ENCODE peak calls at places on chromosomes 11 and 22, in seven cellular contexts. Y is Calu3; S is WERI-Rb-1; V is stimulated activated CD4-positive, alpha-beta T cell treated with anti-CD3 and anti-CD28 coated beads, Interleukin-2, amount 100 ng/mL, for 48 hours; J is heart right ventricle; R is KG1; Q is glomerular endothelial cell. F is an unnamed sample.

GRCh38 chr22:50731811-50732624 is 6.0 kb upstream of the ACR start:
- DNase-seq in Y (peak), S (peak), V (peak), J (peak), R (no peak), Q (no peak), F (no peak)

GRCh38 chr22:30753701-30754100 is 59.0 kb downstream of the OSBP2 start:
- DNase-seq in Y (no peak), S (no peak), V (no peak), J (no peak), R (no peak), Q (no peak), F (no peak)

GRCh38 chr11:97537407-97538150 is 1147.8 kb downstream of the JRKL start:
- DNase-seq in Y (no peak), S (no peak), V (no peak), J (no peak), R (no peak), Q (no peak), F (no peak)

GRCh38 chr22:19806213-19807160 is 45.9 kb downstream of the TBX1 start:
- DNase-seq in Y (peak), S (peak), V (no peak), J (peak), R (no peak), Q (no peak), F (no peak)

GRCh38 chr11:45665206-45665932 is at the start of gene CHST1:
- DNase-seq in Y (peak), S (peak), V (peak), J (peak), R (no peak), Q (no peak), F (no peak)

GRCh38 chr11:12242071-12242672 is 131.8 kb downstream of the MICAL2 start:
- DNase-seq in Y (no peak), S (no peak), V (no peak), J (no peak), R (no peak), Q (no peak), F (no peak)

GRCh38 chr11:85299247-85299646 is 327.9 kb downstream of the DLG2 start:
- DNase-seq in Y (no peak), S (no peak), V (no peak), J (no peak), R (no peak), Q (no peak), F (no peak)

GRCh38 chr11:65394125-65394536 is 7.7 kb downstream of the FRMD8 start:
- DNase-seq in Y (no peak), S (no peak), V (no peak), J (no peak), R (no peak), Q (no peak), F (no peak)

GRCh38 chr22:35380013-35380412 is 883 bp upstream of the HMOX1 start:
- DNase-seq in Y (no peak), S (no peak), V (no peak), J (no peak), R (no peak), Q (no peak), F (no peak)

GRCh38 chr11:13302440-13302958 is 24.9 kb downstream of the BMAL1 start:
- DNase-seq in Y (no peak), S (no peak), V (no peak), J (no peak), R (no peak), Q (no peak), F (no peak)

GRCh38 chr11:79626135-79626748 is 185.4 kb upstream of the TENM4 start:
- DNase-seq in Y (no peak), S (no peak), V (no peak), J (no peak), R (no peak), Q (no peak), F (no peak)

GRCh38 chr11:27352781-27353180 is 10.2 kb downstream of the CCDC34 start:
- DNase-seq in Y (no peak), S (no peak), V (no peak), J (no peak), R (no peak), Q (no peak), F (no peak)

GRCh38 chr11:122322369-122322768 is 206.4 kb upstream of the BLID start:
- DNase-seq in Y (no peak), S (no peak), V (no peak), J (no peak), R (no peak), Q (no peak), F (no peak)

GRCh38 chr11:30411383-30411782 is 88.5 kb downstream of the ARL14EP start:
- DNase-seq in Y (no peak), S (no peak), V (no peak), J (no peak), R (no peak), Q (no peak), F (no peak)

GRCh38 chr22:27972732-27973698 is 54.0 kb upstream of the PITPNB start:
- DNase-seq in Y (no peak), S (no peak), V (no peak), J (no peak), R (no peak), Q (no peak), F (no peak)

GRCh38 chr11:86184728-86185127 is 59.8 kb upstream of the EED start:
- DNase-seq in Y (no peak), S (no peak), V (no peak), J (no peak), R (no peak), Q (no peak), F (no peak)

F was measured in GM12864.